ENCODE peak calls at places on chromosomes 6 and 20, in five cellular contexts. One of them, this sample, is unnamed.

GRCh38 chr6:106163446-106163965 is 77.4 kb downstream of the PRDM1 start:
- DNase-seq in NCI-H460: no peak
- DNase-seq in neural progenitor cell: peak
- DNase-seq in stimulated activated CD4-positive, alpha-beta T cell treated with anti-CD3 and anti-CD28 coated beads, Interleukin-15, amount 100 ng/mL, for 1 hour: peak
- DNase-seq in nucleus accumbens: no peak
- DNase-seq in this sample: peak

GRCh38 chr6:145148392-145149175 is 586.7 kb downstream of the EPM2A start:
- DNase-seq in stimulated activated CD4-positive, alpha-beta T cell treated with anti-CD3 and anti-CD28 coated beads, Interleukin-15, amount 100 ng/mL, for 1 hour: no peak
- DNase-seq in nucleus accumbens: no peak
- DNase-seq in neural progenitor cell: no peak
- DNase-seq in NCI-H460: peak
- DNase-seq in this sample: no peak

GRCh38 chr6:18138906-18139305 is 16.0 kb downstream of the TPMT start:
- DNase-seq in nucleus accumbens: no peak
- DNase-seq in neural progenitor cell: no peak
- DNase-seq in NCI-H460: no peak
- DNase-seq in stimulated activated CD4-positive, alpha-beta T cell treated with anti-CD3 and anti-CD28 coated beads, Interleukin-15, amount 100 ng/mL, for 1 hour: no peak
- DNase-seq in this sample: no peak

GRCh38 chr6:4287811-4288244 is 152.5 kb upstream of the ECI2 start:
- DNase-seq in nucleus accumbens: no peak
- DNase-seq in NCI-H460: no peak
- DNase-seq in stimulated activated CD4-positive, alpha-beta T cell treated with anti-CD3 and anti-CD28 coated beads, Interleukin-15, amount 100 ng/mL, for 1 hour: no peak
- DNase-seq in neural progenitor cell: peak
- DNase-seq in this sample: no peak

GRCh38 chr6:138429731-138430130 is 25.7 kb downstream of the HEBP2 start:
- DNase-seq in neural progenitor cell: no peak
- DNase-seq in NCI-H460: peak
- DNase-seq in stimulated activated CD4-positive, alpha-beta T cell treated with anti-CD3 and anti-CD28 coated beads, Interleukin-15, amount 100 ng/mL, for 1 hour: no peak
- DNase-seq in nucleus accumbens: no peak
- DNase-seq in this sample: no peak

GRCh38 chr6:1995521-1996110 is 249.8 kb downstream of the GMDS start:
- DNase-seq in nucleus accumbens: no peak
- DNase-seq in NCI-H460: no peak
- DNase-seq in neural progenitor cell: no peak
- DNase-seq in stimulated activated CD4-positive, alpha-beta T cell treated with anti-CD3 and anti-CD28 coated beads, Interleukin-15, amount 100 ng/mL, for 1 hour: no peak
- DNase-seq in this sample: no peak

GRCh38 chr6:36907781-36908180 is 22.0 kb downstream of the C6orf89 start:
- DNase-seq in NCI-H460: no peak
- DNase-seq in nucleus accumbens: peak
- DNase-seq in stimulated activated CD4-positive, alpha-beta T cell treated with anti-CD3 and anti-CD28 coated beads, Interleukin-15, amount 100 ng/mL, for 1 hour: no peak
- DNase-seq in neural progenitor cell: peak
- DNase-seq in this sample: no peak

GRCh38 chr20:29873946-29874345 is 1383.5 kb upstream of the DEFB115 start:
- DNase-seq in stimulated activated CD4-positive, alpha-beta T cell treated with anti-CD3 and anti-CD28 coated beads, Interleukin-15, amount 100 ng/mL, for 1 hour: no peak
- DNase-seq in nucleus accumbens: no peak
- DNase-seq in NCI-H460: no peak
- DNase-seq in neural progenitor cell: peak
- DNase-seq in this sample: no peak

GRCh38 chr6:160972111-160972510 is 19.5 kb upstream of the MAP3K4 start:
- DNase-seq in stimulated activated CD4-positive, alpha-beta T cell treated with anti-CD3 and anti-CD28 coated beads, Interleukin-15, amount 100 ng/mL, for 1 hour: no peak
- DNase-seq in nucleus accumbens: no peak
- DNase-seq in neural progenitor cell: no peak
- DNase-seq in NCI-H460: no peak
- DNase-seq in this sample: no peak

GRCh38 chr6:11710968-11711643 is 67.5 kb downstream of the ADTRP start:
- DNase-seq in nucleus accumbens: no peak
- DNase-seq in neural progenitor cell: no peak
- DNase-seq in NCI-H460: no peak
- DNase-seq in stimulated activated CD4-positive, alpha-beta T cell treated with anti-CD3 and anti-CD28 coated beads, Interleukin-15, amount 100 ng/mL, for 1 hour: no peak
- DNase-seq in this sample: no peak

GRCh38 chr20:32922466-32922865 is 63.7 kb downstream of the EFCAB8 start:
- DNase-seq in neural progenitor cell: no peak
- DNase-seq in NCI-H460: no peak
- DNase-seq in nucleus accumbens: no peak
- DNase-seq in stimulated activated CD4-positive, alpha-beta T cell treated with anti-CD3 and anti-CD28 coated beads, Interleukin-15, amount 100 ng/mL, for 1 hour: no peak
- DNase-seq in this sample: no peak

GRCh38 chr6:152552616-152553209 is 84.4 kb downstream of the SYNE1 start:
- DNase-seq in nucleus accumbens: peak
- DNase-seq in stimulated activated CD4-positive, alpha-beta T cell treated with anti-CD3 and anti-CD28 coated beads, Interleukin-15, amount 100 ng/mL, for 1 hour: no peak
- DNase-seq in neural progenitor cell: peak
- DNase-seq in NCI-H460: peak
- DNase-seq in this sample: no peak

GRCh38 chr20:36268501-36269342 is 32.4 kb downstream of the AAR2 start:
- DNase-seq in neural progenitor cell: peak
- DNase-seq in stimulated activated CD4-positive, alpha-beta T cell treated with anti-CD3 and anti-CD28 coated beads, Interleukin-15, amount 100 ng/mL, for 1 hour: no peak
- DNase-seq in NCI-H460: no peak
- DNase-seq in nucleus accumbens: no peak
- DNase-seq in this sample: no peak

GRCh38 chr6:130482645-130483390 is 117.0 kb downstream of the TMEM200A start:
- DNase-seq in stimulated activated CD4-positive, alpha-beta T cell treated with anti-CD3 and anti-CD28 coated beads, Interleukin-15, amount 100 ng/mL, for 1 hour: no peak
- DNase-seq in neural progenitor cell: no peak
- DNase-seq in nucleus accumbens: no peak
- DNase-seq in NCI-H460: no peak
- DNase-seq in this sample: no peak

GRCh38 chr6:153698637-153699036 is 340.4 kb upstream of the OPRM1 start:
- DNase-seq in neural progenitor cell: no peak
- DNase-seq in nucleus accumbens: no peak
- DNase-seq in stimulated activated CD4-positive, alpha-beta T cell treated with anti-CD3 and anti-CD28 coated beads, Interleukin-15, amount 100 ng/mL, for 1 hour: no peak
- DNase-seq in NCI-H460: no peak
- DNase-seq in this sample: no peak

GRCh38 chr20:16459019-16459700 is 114.1 kb downstream of the KIF16B start:
- DNase-seq in neural progenitor cell: no peak
- DNase-seq in NCI-H460: no peak
- DNase-seq in nucleus accumbens: no peak
- DNase-seq in stimulated activated CD4-positive, alpha-beta T cell treated with anti-CD3 and anti-CD28 coated beads, Interleukin-15, amount 100 ng/mL, for 1 hour: no peak
- DNase-seq in this sample: no peak

GRCh38 chr6:14290448-14291388 is 173.1 kb downstream of the CD83 start:
- DNase-seq in stimulated activated CD4-positive, alpha-beta T cell treated with anti-CD3 and anti-CD28 coated beads, Interleukin-15, amount 100 ng/mL, for 1 hour: no peak
- DNase-seq in neural progenitor cell: no peak
- DNase-seq in NCI-H460: no peak
- DNase-seq in nucleus accumbens: peak
- DNase-seq in this sample: no peak

GRCh38 chr20:48999890-49000870 is 45.9 kb upstream of the CSE1L start:
- DNase-seq in NCI-H460: no peak
- DNase-seq in stimulated activated CD4-positive, alpha-beta T cell treated with anti-CD3 and anti-CD28 coated beads, Interleukin-15, amount 100 ng/mL, for 1 hour: no peak
- DNase-seq in neural progenitor cell: no peak
- DNase-seq in nucleus accumbens: no peak
- DNase-seq in this sample: no peak

GRCh38 chr6:54282186-54282585 is 26.1 kb upstream of the TINAG start:
- DNase-seq in nucleus accumbens: no peak
- DNase-seq in stimulated activated CD4-positive, alpha-beta T cell treated with anti-CD3 and anti-CD28 coated beads, Interleukin-15, amount 100 ng/mL, for 1 hour: no peak
- DNase-seq in NCI-H460: no peak
- DNase-seq in neural progenitor cell: no peak
- DNase-seq in this sample: no peak

GRCh38 chr6:9646346-9647042 is 768.4 kb downstream of the TFAP2A start:
- DNase-seq in NCI-H460: no peak
- DNase-seq in nucleus accumbens: no peak
- DNase-seq in stimulated activated CD4-positive, alpha-beta T cell treated with anti-CD3 and anti-CD28 coated beads, Interleukin-15, amount 100 ng/mL, for 1 hour: no peak
- DNase-seq in neural progenitor cell: no peak
- DNase-seq in this sample: no peak

GRCh38 chr6:112877134-112878100 is 530.3 kb downstream of the RFPL4B start:
- DNase-seq in nucleus accumbens: no peak
- DNase-seq in stimulated activated CD4-positive, alpha-beta T cell treated with anti-CD3 and anti-CD28 coated beads, Interleukin-15, amount 100 ng/mL, for 1 hour: no peak
- DNase-seq in NCI-H460: no peak
- DNase-seq in neural progenitor cell: peak
- DNase-seq in this sample: no peak

GRCh38 chr6:31792741-31793140 is 2.8 kb downstream of the VARS1 start:
- DNase-seq in neural progenitor cell: no peak
- DNase-seq in stimulated activated CD4-positive, alpha-beta T cell treated with anti-CD3 and anti-CD28 coated beads, Interleukin-15, amount 100 ng/mL, for 1 hour: no peak
- DNase-seq in nucleus accumbens: no peak
- DNase-seq in NCI-H460: no peak
- DNase-seq in this sample: no peak